ENCODE peak calls at places on chromosomes 16 and 17, in nine cellular contexts. R is bronchial epithelial cell; H is CD8-positive, alpha-beta memory T cell; N is mucosa of gallbladder; F is HS-27A; Q is neural progenitor cell; G is HTR-8/SVneo; L is colonic mucosa; Y is lower leg skin. V is an unnamed sample.

GRCh38 chr17:82650723-82651122 is 2.5 kb upstream of the WDR45B start:
- DNase-seq in R (no peak), H (no peak), N (no peak), F (no peak), Q (no peak), G (no peak), L (no peak), Y (no peak), V (no peak)

GRCh38 chr16:89863741-89864391 is 9.5 kb upstream of the TCF25 start:
- DNase-seq in R (peak), H (peak), N (no peak), F (no peak), Q (no peak), G (no peak), L (no peak), Y (no peak), V (no peak)

GRCh38 chr16:29777576-29778360 is at the start of gene ZG16:
- DNase-seq in R (no peak), H (no peak), N (no peak), F (no peak), Q (no peak), G (no peak), L (no peak), Y (no peak), V (no peak)

GRCh38 chr16:75341934-75342811 is 90.7 kb upstream of the BCAR1 start:
- DNase-seq in R (peak), H (no peak), N (peak), F (peak), Q (no peak), G (peak), L (peak), Y (no peak), V (no peak)

GRCh38 chr17:50078430-50078829 is 16.7 kb upstream of the PDK2 start:
- DNase-seq in R (no peak), H (no peak), N (no peak), F (no peak), Q (no peak), G (no peak), L (no peak), Y (no peak), V (no peak)

GRCh38 chr16:48321307-48322036 is 63.7 kb downstream of the SIAH1 start:
- DNase-seq in R (peak), H (no peak), N (no peak), F (no peak), Q (no peak), G (no peak), L (no peak), Y (no peak), V (no peak)

GRCh38 chr17:71085238-71086033 is 916.1 kb downstream of the KCNJ2 start:
- DNase-seq in R (peak), H (no peak), N (no peak), F (no peak), Q (peak), G (no peak), L (peak), Y (no peak), V (peak)

GRCh38 chr17:4182043-4182442 is 39.0 kb downstream of the CYB5D2 start:
- DNase-seq in R (no peak), H (no peak), N (no peak), F (no peak), Q (no peak), G (no peak), L (no peak), Y (no peak), V (no peak)

GRCh38 chr16:10992112-10992511 is 47.7 kb downstream of the CLEC16A start:
- DNase-seq in R (peak), H (no peak), N (no peak), F (no peak), Q (no peak), G (no peak), L (no peak), Y (no peak), V (no peak)

GRCh38 chr16:25063102-25063501 is 47.9 kb upstream of the ARHGAP17 start:
- DNase-seq in R (no peak), H (no peak), N (no peak), F (no peak), Q (no peak), G (no peak), L (no peak), Y (no peak), V (no peak)

GRCh38 chr17:50289268-50289667 is 15.0 kb downstream of the TMEM92 start:
- DNase-seq in R (no peak), H (no peak), N (no peak), F (no peak), Q (no peak), G (no peak), L (no peak), Y (no peak), V (no peak)

GRCh38 chr16:78045865-78046581 is 23.7 kb downstream of the CLEC3A start:
- DNase-seq in R (peak), H (no peak), N (peak), F (no peak), Q (peak), G (peak), L (peak), Y (no peak), V (peak)

GRCh38 chr16:79598341-79599181 is 2.0 kb downstream of the MAF start:
- DNase-seq in R (peak), H (peak), N (peak), F (no peak), Q (peak), G (no peak), L (peak), Y (peak), V (peak)

GRCh38 chr17:28394717-28395116 is 11.3 kb downstream of the SLC46A1 start:
- DNase-seq in R (peak), H (no peak), N (no peak), F (no peak), Q (no peak), G (no peak), L (no peak), Y (no peak), V (no peak)

GRCh38 chr17:44754276-44754675 is 4.5 kb upstream of the ADAM11 start:
- DNase-seq in R (no peak), H (no peak), N (no peak), F (no peak), Q (no peak), G (no peak), L (no peak), Y (no peak), V (no peak)

GRCh38 chr16:27795992-27796614 is 246.2 kb downstream of the KATNIP start:
- DNase-seq in R (peak), H (no peak), N (peak), F (no peak), Q (peak), G (peak), L (peak), Y (no peak), V (peak)